ENCODE peak calls at places on chromosomes 7 and 10, in five cellular contexts. One of them, this sample, is unnamed.
A peak's percentile ranks its signal among the peaks of the same experiment; 100 is the strongest.

GRCh38 chr7:32036557-32036956 is 33.6 kb downstream of the PDE1C start:
- DNase-seq in kidney: no peak
- DNase-seq in GM23248: peak; percentile 56
- DNase-seq in upper lobe of right lung: no peak
- DNase-seq in adrenal gland: no peak
- DNase-seq in this sample: no peak

GRCh38 chr7:125059861-125060456 is 130.3 kb upstream of the POT1 start:
- DNase-seq in kidney: no peak
- DNase-seq in GM23248: peak; percentile 43
- DNase-seq in upper lobe of right lung: no peak
- DNase-seq in adrenal gland: no peak
- DNase-seq in this sample: no peak

GRCh38 chr7:117479480-117480224 is at the start of gene CFTR:
- DNase-seq in kidney: peak; percentile 70
- DNase-seq in GM23248: no peak
- DNase-seq in upper lobe of right lung: peak; percentile 88
- DNase-seq in adrenal gland: no peak
- DNase-seq in this sample: peak; percentile 2

GRCh38 chr7:146635200-146636032 is 518.8 kb downstream of the CNTNAP2 start:
- DNase-seq in kidney: no peak
- DNase-seq in GM23248: no peak
- DNase-seq in upper lobe of right lung: no peak
- DNase-seq in adrenal gland: no peak
- DNase-seq in this sample: no peak

GRCh38 chr10:33735463-33735862 is 401.0 kb upstream of the NRP1 start:
- DNase-seq in kidney: no peak
- DNase-seq in GM23248: peak; percentile 46
- DNase-seq in upper lobe of right lung: no peak
- DNase-seq in adrenal gland: no peak
- DNase-seq in this sample: peak; percentile 5

GRCh38 chr10:91980319-91980718 is 56.7 kb downstream of the BTAF1 start:
- DNase-seq in kidney: no peak
- DNase-seq in GM23248: no peak
- DNase-seq in upper lobe of right lung: no peak
- DNase-seq in adrenal gland: no peak
- DNase-seq in this sample: no peak

GRCh38 chr7:82141427-82141826 is 302.1 kb downstream of the CACNA2D1 start:
- DNase-seq in kidney: no peak
- DNase-seq in GM23248: peak; percentile 5
- DNase-seq in upper lobe of right lung: no peak
- DNase-seq in adrenal gland: no peak
- DNase-seq in this sample: no peak

GRCh38 chr7:7761974-7762769 is 43.8 kb upstream of the RPA3 start:
- DNase-seq in kidney: no peak
- DNase-seq in GM23248: peak; percentile 63
- DNase-seq in upper lobe of right lung: no peak
- DNase-seq in adrenal gland: no peak
- DNase-seq in this sample: peak; percentile 32

GRCh38 chr7:140348161-140348849 is 50.0 kb downstream of the SLC37A3 start:
- DNase-seq in kidney: no peak
- DNase-seq in GM23248: peak; percentile 98
- DNase-seq in upper lobe of right lung: no peak
- DNase-seq in adrenal gland: no peak
- DNase-seq in this sample: no peak

GRCh38 chr10:119005377-119006043 is 24.0 kb upstream of the NANOS1 start:
- DNase-seq in kidney: no peak
- DNase-seq in GM23248: no peak
- DNase-seq in upper lobe of right lung: no peak
- DNase-seq in adrenal gland: no peak
- DNase-seq in this sample: no peak

GRCh38 chr10:75971402-75972211 is 540.2 kb downstream of the LRMDA start:
- DNase-seq in kidney: no peak
- DNase-seq in GM23248: peak; percentile 82
- DNase-seq in upper lobe of right lung: no peak
- DNase-seq in adrenal gland: no peak
- DNase-seq in this sample: no peak

GRCh38 chr10:97876387-97876786 is 26.7 kb downstream of the GOLGA7B start:
- DNase-seq in kidney: no peak
- DNase-seq in GM23248: no peak
- DNase-seq in upper lobe of right lung: no peak
- DNase-seq in adrenal gland: no peak
- DNase-seq in this sample: no peak

GRCh38 chr7:102072636-102073209 is 213.9 kb upstream of the SH2B2 start:
- DNase-seq in kidney: no peak
- DNase-seq in GM23248: no peak
- DNase-seq in upper lobe of right lung: no peak
- DNase-seq in adrenal gland: no peak
- DNase-seq in this sample: no peak

GRCh38 chr10:1036341-1036791 is 10.7 kb upstream of the IDI2 start:
- DNase-seq in kidney: no peak
- DNase-seq in GM23248: peak; percentile 44
- DNase-seq in upper lobe of right lung: no peak
- DNase-seq in adrenal gland: no peak
- DNase-seq in this sample: no peak

GRCh38 chr7:142319970-142320369 is 62.1 kb upstream of the PRSS58 start:
- DNase-seq in kidney: no peak
- DNase-seq in GM23248: peak; percentile 41
- DNase-seq in upper lobe of right lung: no peak
- DNase-seq in adrenal gland: no peak
- DNase-seq in this sample: no peak

GRCh38 chr10:1183033-1183396 is 126.8 kb downstream of the WDR37 start:
- DNase-seq in kidney: no peak
- DNase-seq in GM23248: no peak
- DNase-seq in upper lobe of right lung: peak; percentile 53
- DNase-seq in adrenal gland: no peak
- DNase-seq in this sample: no peak

GRCh38 chr7:149087366-149087765 is 3.2 kb downstream of the ZNF786 start:
- DNase-seq in kidney: no peak
- DNase-seq in GM23248: no peak
- DNase-seq in upper lobe of right lung: no peak
- DNase-seq in adrenal gland: no peak
- DNase-seq in this sample: no peak

GRCh38 chr7:131629203-131629871 is 72.9 kb upstream of the PODXL start:
- DNase-seq in kidney: peak; percentile 51
- DNase-seq in GM23248: peak; percentile 87
- DNase-seq in upper lobe of right lung: no peak
- DNase-seq in adrenal gland: no peak
- DNase-seq in this sample: peak; percentile 36

GRCh38 chr7:17506090-17506489 is 207.6 kb downstream of the AHR start:
- DNase-seq in kidney: no peak
- DNase-seq in GM23248: no peak
- DNase-seq in upper lobe of right lung: no peak
- DNase-seq in adrenal gland: no peak
- DNase-seq in this sample: no peak

GRCh38 chr10:20948723-20949327 is 51.7 kb upstream of the NEBL start:
- DNase-seq in kidney: no peak
- DNase-seq in GM23248: no peak
- DNase-seq in upper lobe of right lung: no peak
- DNase-seq in adrenal gland: no peak
- DNase-seq in this sample: no peak

GRCh38 chr7:12888727-12889126 is 201.3 kb downstream of the ARL4A start:
- DNase-seq in kidney: no peak
- DNase-seq in GM23248: peak; percentile 66
- DNase-seq in upper lobe of right lung: no peak
- DNase-seq in adrenal gland: no peak
- DNase-seq in this sample: no peak

GRCh38 chr10:120477006-120477722 is 20.1 kb downstream of the PLPP4 start:
- DNase-seq in kidney: no peak
- DNase-seq in GM23248: peak; percentile 86
- DNase-seq in upper lobe of right lung: no peak
- DNase-seq in adrenal gland: no peak
- DNase-seq in this sample: no peak

GRCh38 chr10:24571870-24572450 is 151.7 kb downstream of the ARHGAP21 start:
- DNase-seq in kidney: no peak
- DNase-seq in GM23248: no peak
- DNase-seq in upper lobe of right lung: peak; percentile 21
- DNase-seq in adrenal gland: no peak
- DNase-seq in this sample: no peak

GRCh38 chr7:49822862-49823261 is 49.4 kb downstream of the VWC2 start:
- DNase-seq in kidney: no peak
- DNase-seq in GM23248: no peak
- DNase-seq in upper lobe of right lung: no peak
- DNase-seq in adrenal gland: no peak
- DNase-seq in this sample: no peak

GRCh38 chr7:97565665-97566064 is 166.2 kb upstream of the TAC1 start:
- DNase-seq in kidney: no peak
- DNase-seq in GM23248: no peak
- DNase-seq in upper lobe of right lung: no peak
- DNase-seq in adrenal gland: no peak
- DNase-seq in this sample: no peak

GRCh38 chr10:121580276-121581116 is 17.7 kb downstream of the FGFR2 start:
- DNase-seq in kidney: no peak
- DNase-seq in GM23248: no peak
- DNase-seq in upper lobe of right lung: no peak
- DNase-seq in adrenal gland: no peak
- DNase-seq in this sample: no peak

GRCh38 chr10:24951201-24952145 is 933 bp downstream of the PRTFDC1 start:
- DNase-seq in kidney: peak; percentile 70
- DNase-seq in GM23248: peak; percentile 66
- DNase-seq in upper lobe of right lung: no peak
- DNase-seq in adrenal gland: peak; percentile 65
- DNase-seq in this sample: no peak

GRCh38 chr7:63925626-63926460 is 72.8 kb upstream of the ZNF722 start:
- DNase-seq in kidney: peak; percentile 97
- DNase-seq in GM23248: peak; percentile 87
- DNase-seq in upper lobe of right lung: peak; percentile 95
- DNase-seq in adrenal gland: peak; percentile 95
- DNase-seq in this sample: peak; percentile 8

GRCh38 chr7:154960063-154960790 is 42.7 kb downstream of the PAXIP1 start:
- DNase-seq in kidney: no peak
- DNase-seq in GM23248: no peak
- DNase-seq in upper lobe of right lung: no peak
- DNase-seq in adrenal gland: no peak
- DNase-seq in this sample: no peak

GRCh38 chr10:71435571-71436267 is 39.0 kb downstream of the CDH23 start:
- DNase-seq in kidney: no peak
- DNase-seq in GM23248: peak; percentile 38
- DNase-seq in upper lobe of right lung: no peak
- DNase-seq in adrenal gland: no peak
- DNase-seq in this sample: no peak

GRCh38 chr7:43113622-43114450 is 1.4 kb downstream of the HECW1 start:
- DNase-seq in kidney: no peak
- DNase-seq in GM23248: peak; percentile 54
- DNase-seq in upper lobe of right lung: no peak
- DNase-seq in adrenal gland: no peak
- DNase-seq in this sample: peak; percentile 47

GRCh38 chr10:60549686-60550085 is 160.0 kb upstream of the ANK3 start:
- DNase-seq in kidney: no peak
- DNase-seq in GM23248: peak; percentile 20
- DNase-seq in upper lobe of right lung: no peak
- DNase-seq in adrenal gland: no peak
- DNase-seq in this sample: no peak

GRCh38 chr7:74612015-74612829 is 45.3 kb upstream of the GTF2I start:
- DNase-seq in kidney: peak; percentile 85
- DNase-seq in GM23248: peak; percentile 29
- DNase-seq in upper lobe of right lung: peak; percentile 76
- DNase-seq in adrenal gland: no peak
- DNase-seq in this sample: peak; percentile 44

GRCh38 chr7:74606101-74606908 is 51.2 kb upstream of the GTF2I start:
- DNase-seq in kidney: peak; percentile 80
- DNase-seq in GM23248: peak; percentile 65
- DNase-seq in upper lobe of right lung: peak; percentile 88
- DNase-seq in adrenal gland: peak; percentile 59
- DNase-seq in this sample: no peak

GRCh38 chr7:74604326-74605020 is 53.0 kb upstream of the GTF2I start:
- DNase-seq in kidney: no peak
- DNase-seq in GM23248: peak; percentile 69
- DNase-seq in upper lobe of right lung: peak; percentile 81
- DNase-seq in adrenal gland: peak; percentile 90
- DNase-seq in this sample: peak; percentile 66

DNA sequence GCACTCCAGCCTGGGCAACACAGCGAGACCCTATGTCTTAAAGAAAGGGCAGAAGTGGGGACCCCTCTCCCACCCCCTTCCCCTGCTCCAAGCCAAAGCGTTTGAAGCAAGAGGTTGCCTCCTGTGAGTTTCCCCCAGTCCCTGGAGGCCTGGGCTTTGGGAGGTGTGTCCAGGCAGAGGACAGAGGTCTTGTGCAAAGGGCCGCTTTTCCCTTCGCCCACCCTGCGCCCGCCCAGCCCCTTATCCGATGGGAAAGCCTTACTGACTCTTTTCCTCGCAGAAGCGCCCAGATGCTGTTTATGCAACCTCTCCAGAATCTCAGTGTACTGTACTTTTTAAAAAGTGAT is 50.6 kb upstream of the GTF2I start:
- DNase-seq in kidney: no peak
- DNase-seq in GM23248: no peak
- DNase-seq in upper lobe of right lung: no peak
- DNase-seq in adrenal gland: no peak
- DNase-seq in this sample: no peak
- H3K4me3 ChIP-seq in kidney: peak overlapping the region; percentile 39
- H3K4me3 ChIP-seq in GM23248: peak overlapping the region; percentile 23
- H3K4me3 ChIP-seq in upper lobe of right lung: peak overlapping the region; percentile 56
- H3K4me3 ChIP-seq in adrenal gland: peak overlapping the region; percentile 38
- H3K4me3 ChIP-seq in this sample: no peak overlapping the region

GRCh38 chr10:99418910-99419624 is 11.4 kb downstream of the GOT1 start:
- DNase-seq in kidney: no peak
- DNase-seq in GM23248: no peak
- DNase-seq in upper lobe of right lung: no peak
- DNase-seq in adrenal gland: no peak
- DNase-seq in this sample: no peak
- H3K36me3 ChIP-seq in kidney: peaks cover 21% of the 10 kb centered on the region
- H3K36me3 ChIP-seq in GM23248: peaks cover 11% of the 10 kb centered on the region
- H3K36me3 ChIP-seq in upper lobe of right lung: peaks cover 20% of the 10 kb centered on the region
- H3K36me3 ChIP-seq in adrenal gland: no peaks in the 10 kb centered on the region
- H3K36me3 ChIP-seq in this sample: peaks cover 18% of the 10 kb centered on the region

DNA sequence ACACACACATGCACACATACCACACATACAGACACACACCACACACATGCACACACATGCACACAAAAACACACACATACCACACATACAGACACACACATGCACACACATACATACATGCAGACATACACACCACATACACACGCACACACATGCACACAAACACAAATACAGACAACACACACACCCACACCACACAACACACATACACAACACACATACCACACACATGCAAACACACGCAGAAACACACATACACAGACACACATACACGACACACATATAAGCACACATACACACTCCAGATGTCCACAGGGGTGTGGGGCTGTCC is 60.1 kb upstream of the PPP2R2D start:
- DNase-seq in kidney: no peak
- DNase-seq in GM23248: no peak
- DNase-seq in upper lobe of right lung: no peak
- DNase-seq in adrenal gland: no peak
- DNase-seq in this sample: no peak
- H3K9me3 ChIP-seq in kidney: no peaks in the 10 kb centered on the region
- H3K9me3 ChIP-seq in GM23248: no peaks in the 10 kb centered on the region
- H3K9me3 ChIP-seq in upper lobe of right lung: no peaks in the 10 kb centered on the region
- H3K9me3 ChIP-seq in adrenal gland: no peaks in the 10 kb centered on the region
- H3K9me3 ChIP-seq in this sample: no peaks in the 10 kb centered on the region

DNA sequence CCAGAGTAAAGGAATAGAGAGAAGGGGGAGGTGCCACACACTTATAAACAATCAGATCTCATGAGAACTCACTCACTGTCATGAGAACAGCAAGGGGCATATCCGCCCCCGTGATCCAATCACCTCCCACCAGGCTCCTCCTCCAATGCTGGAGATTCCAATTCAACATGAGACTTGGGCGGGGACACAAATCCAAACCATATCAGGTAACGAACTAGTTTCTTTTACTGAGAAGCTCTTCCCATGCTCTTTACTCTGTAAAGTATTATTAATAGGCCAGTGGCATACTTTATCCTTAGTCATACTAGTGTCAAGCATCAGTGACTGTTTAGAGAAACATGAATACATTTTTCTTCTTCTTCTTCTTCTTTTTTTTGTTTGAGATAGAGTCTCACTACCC is 39.4 kb upstream of the ZNF488 start:
- DNase-seq in kidney: peak; percentile 36
- DNase-seq in GM23248: peak; percentile 59
- DNase-seq in upper lobe of right lung: no peak
- DNase-seq in adrenal gland: no peak
- DNase-seq in this sample: no peak
- H3K4me3 ChIP-seq in kidney: no peak overlapping the region
- H3K4me3 ChIP-seq in GM23248: no peak overlapping the region
- H3K4me3 ChIP-seq in upper lobe of right lung: no peak overlapping the region
- H3K4me3 ChIP-seq in adrenal gland: no peak overlapping the region
- H3K4me3 ChIP-seq in this sample: no peak overlapping the region

This sample was measured in MG63.